ENCODE peak calls at places on chromosomes 5 and 9, in ten cellular contexts. V is stimulated activated CD8-positive, alpha-beta memory T cell treated with anti-CD3 and anti-CD28 coated beads, Interleukin-7, amount 100 ng/mL, for 1 hour; W is NCI-H1105 treated with DMSO at 0.1 percent for 48 hours; N is activated CD8-positive, alpha-beta memory T cell treated with anti-CD3 and anti-CD28 coated beads for 24 hours; Y is T-helper 1 cell; D is amniotic epithelial cell; O is AG08395; S is esophagus muscularis mucosa; I is activated gamma-delta T cell treated with Interleukin-2 at 50 U/mL for 16 hours; T is activated naive CD4-positive, alpha-beta T cell treated with Interleukin-2 at 50 U/mL for 16 hours. R is an unnamed sample.

GRCh38 chr5:67363195-67363594 is 166.6 kb upstream of the CD180 start:
- DNase-seq in V (no peak), W (no peak), N (no peak), Y (no peak), D (peak; percentile 41), O (no peak), S (no peak), I (no peak), T (no peak), R (no peak)

GRCh38 chr5:172403191-172403794 is 51.0 kb downstream of the SH3PXD2B start:
- DNase-seq in V (no peak), W (no peak), N (no peak), Y (no peak), D (no peak), O (no peak), S (no peak), I (no peak), T (no peak), R (no peak)

GRCh38 chr5:139501376-139501775 is 18.8 kb upstream of the STING1 start:
- DNase-seq in V (no peak), W (no peak), N (no peak), Y (no peak), D (no peak), O (no peak), S (no peak), I (no peak), T (no peak), R (no peak)

GRCh38 chr5:98328015-98328414 is 445.4 kb upstream of the RGMB start:
- DNase-seq in V (no peak), W (no peak), N (no peak), Y (no peak), D (no peak), O (no peak), S (no peak), I (no peak), T (no peak), R (no peak)

GRCh38 chr9:137127301-137128157 is 11.4 kb upstream of the GRIN1 start:
- DNase-seq in V (no peak), W (no peak), N (no peak), Y (peak; percentile 64), D (peak; percentile 43), O (no peak), S (no peak), I (no peak), T (peak; percentile 28), R (no peak)

GRCh38 chr9:128150594-128151342 is 1.5 kb downstream of the LCN2 start:
- DNase-seq in V (no peak), W (no peak), N (no peak), Y (no peak), D (no peak), O (no peak), S (no peak), I (no peak), T (no peak), R (no peak)

GRCh38 chr9:26326473-26327044 is 566.0 kb downstream of the CAAP1 start:
- DNase-seq in V (no peak), W (peak; percentile 34), N (no peak), Y (peak; percentile 4), D (peak; percentile 68), O (peak; percentile 64), S (no peak), I (no peak), T (no peak), R (peak; percentile 11)

GRCh38 chr5:180792287-180792964 is 10.2 kb downstream of the MGAT1 start:
- DNase-seq in V (no peak), W (no peak), N (no peak), Y (no peak), D (no peak), O (no peak), S (peak; percentile 53), I (no peak), T (no peak), R (no peak)

GRCh38 chr5:34676409-34676808 is 20.3 kb downstream of the RAI14 start:
- DNase-seq in V (no peak), W (no peak), N (no peak), Y (no peak), D (no peak), O (no peak), S (no peak), I (no peak), T (no peak), R (no peak)

GRCh38 chr5:108857905-108858304 is 110.2 kb downstream of the FER start:
- DNase-seq in V (no peak), W (no peak), N (no peak), Y (no peak), D (no peak), O (no peak), S (no peak), I (no peak), T (no peak), R (no peak)

GRCh38 chr5:36150676-36151433 is 832 bp downstream of the LMBRD2 start:
- DNase-seq in V (no peak), W (peak; percentile 79), N (peak; percentile 76), Y (peak; percentile 63), D (peak; percentile 31), O (peak; percentile 35), S (no peak), I (peak; percentile 23), T (peak; percentile 51), R (peak; percentile 72)

GRCh38 chr5:17374973-17375844 is 122.8 kb upstream of the TAF11L2 start:
- DNase-seq in V (no peak), W (no peak), N (no peak), Y (no peak), D (peak; percentile 73), O (no peak), S (no peak), I (no peak), T (no peak), R (no peak)

GRCh38 chr5:126865299-126865698 is 88.4 kb downstream of the LMNB1 start:
- DNase-seq in V (no peak), W (no peak), N (no peak), Y (no peak), D (peak; percentile 60), O (peak; percentile 49), S (peak; percentile 31), I (no peak), T (no peak), R (no peak)

GRCh38 chr5:136521696-136522095 is 156.4 kb upstream of the TRPC7 start:
- DNase-seq in V (no peak), W (no peak), N (no peak), Y (no peak), D (no peak), O (no peak), S (no peak), I (no peak), T (no peak), R (no peak)

GRCh38 chr5:163724305-163724704 is 218.9 kb downstream of the MAT2B start:
- DNase-seq in V (no peak), W (no peak), N (no peak), Y (no peak), D (no peak), O (no peak), S (no peak), I (no peak), T (no peak), R (peak; percentile 26)

GRCh38 chr5:150783422-150783928 is 4.9 kb downstream of the SMIM3 start:
- DNase-seq in V (no peak), W (peak; percentile 88), N (peak; percentile 74), Y (peak; percentile 87), D (peak; percentile 79), O (peak; percentile 88), S (no peak), I (peak; percentile 67), T (peak; percentile 68), R (peak; percentile 60)

GRCh38 chr9:95499847-95500246 is 16.9 kb downstream of the PTCH1 start:
- DNase-seq in V (no peak), W (no peak), N (no peak), Y (no peak), D (peak; percentile 90), O (no peak), S (no peak), I (no peak), T (no peak), R (no peak)

GRCh38 chr5:98214240-98215051 is 559.0 kb upstream of the RGMB start:
- DNase-seq in V (no peak), W (no peak), N (no peak), Y (no peak), D (no peak), O (peak; percentile 28), S (no peak), I (no peak), T (no peak), R (no peak)

GRCh38 chr9:20558609-20559016 is 63.7 kb downstream of the MLLT3 start:
- DNase-seq in V (no peak), W (no peak), N (no peak), Y (peak; percentile 82), D (peak; percentile 74), O (peak; percentile 82), S (no peak), I (no peak), T (peak; percentile 38), R (peak; percentile 91)

GRCh38 chr9:132840980-132841379 is 37.1 kb downstream of the AK8 start:
- DNase-seq in V (no peak), W (no peak), N (no peak), Y (no peak), D (no peak), O (no peak), S (no peak), I (no peak), T (no peak), R (no peak)

GRCh38 chr9:122221223-122221811 is 7.4 kb downstream of the LHX6 start:
- DNase-seq in V (no peak), W (no peak), N (no peak), Y (no peak), D (no peak), O (no peak), S (no peak), I (no peak), T (no peak), R (no peak)